ENCODE peak calls at places on chromosomes 4 and X, in nine cellular contexts. K is glutamatergic neuron; X is progenitor cell of endocrine pancreas; W is endothelial cell; E is PC-9; M is neural crest cell; Y is cardiac muscle cell; G is Calu3; B is CD8-positive, alpha-beta T cell. J is an unnamed sample.

GRCh38 chrX:24498181-24498580 is 33.1 kb downstream of the PDK3 start:
- DNase-seq in K (peak), X (no peak), W (peak), E (no peak), M (no peak), Y (peak), G (peak), B (peak), J (peak)

GRCh38 chrX:3346436-3347329 is at the start of gene MXRA5:
- DNase-seq in K (peak), X (peak), W (peak), E (no peak), M (peak), Y (peak), G (peak), B (no peak), J (no peak)

GRCh38 chr4:2263701-2264321 is 1.9 kb upstream of the MXD4 start:
- DNase-seq in K (peak), X (no peak), W (no peak), E (no peak), M (no peak), Y (no peak), G (no peak), B (peak), J (peak)

GRCh38 chr4:121270384-121270783 is 106.3 kb upstream of the TNIP3 start:
- DNase-seq in K (no peak), X (no peak), W (no peak), E (no peak), M (no peak), Y (no peak), G (no peak), B (no peak), J (no peak)

GRCh38 chr4:17811078-17811603 is 362 bp downstream of the NCAPG start:
- DNase-seq in K (peak), X (no peak), W (no peak), E (no peak), M (no peak), Y (no peak), G (no peak), B (no peak), J (peak)

GRCh38 chr4:8379771-8380170 is 60.8 kb downstream of the ACOX3 start:
- DNase-seq in K (no peak), X (no peak), W (no peak), E (no peak), M (no peak), Y (no peak), G (no peak), B (no peak), J (no peak)

GRCh38 chrX:8738588-8739189 is 6.8 kb upstream of the ANOS1 start:
- DNase-seq in K (peak), X (no peak), W (peak), E (no peak), M (peak), Y (peak), G (peak), B (no peak), J (peak)

GRCh38 chr4:7756561-7757355 is 182.9 kb downstream of the AFAP1 start:
- DNase-seq in K (no peak), X (no peak), W (no peak), E (no peak), M (no peak), Y (no peak), G (no peak), B (no peak), J (no peak)

GRCh38 chrX:69222103-69223090 is 57.1 kb upstream of the PJA1 start:
- DNase-seq in K (peak), X (peak), W (peak), E (peak), M (peak), Y (peak), G (peak), B (peak), J (peak)

GRCh38 chr4:26525136-26525535 is 34.9 kb upstream of the CCKAR start:
- DNase-seq in K (no peak), X (no peak), W (no peak), E (no peak), M (no peak), Y (peak), G (no peak), B (no peak), J (no peak)

GRCh38 chr4:128573781-128574508 is 235.6 kb upstream of the JADE1 start:
- DNase-seq in K (no peak), X (no peak), W (no peak), E (no peak), M (no peak), Y (peak), G (no peak), B (no peak), J (no peak)

GRCh38 chrX:26670521-26670920 is 454.6 kb downstream of the MAGEB5 start:
- DNase-seq in K (no peak), X (no peak), W (no peak), E (no peak), M (no peak), Y (no peak), G (no peak), B (no peak), J (no peak)

GRCh38 chrX:26664919-26665318 is 448.9 kb downstream of the MAGEB5 start:
- DNase-seq in K (no peak), X (no peak), W (no peak), E (no peak), M (no peak), Y (no peak), G (no peak), B (no peak), J (no peak)
- TF ChIP-seq CTCF in K (peak), X (peak), W (no peak), E (peak), M (peak), Y (no peak), G (no peak), B (no peak), J (no peak)

DNA sequence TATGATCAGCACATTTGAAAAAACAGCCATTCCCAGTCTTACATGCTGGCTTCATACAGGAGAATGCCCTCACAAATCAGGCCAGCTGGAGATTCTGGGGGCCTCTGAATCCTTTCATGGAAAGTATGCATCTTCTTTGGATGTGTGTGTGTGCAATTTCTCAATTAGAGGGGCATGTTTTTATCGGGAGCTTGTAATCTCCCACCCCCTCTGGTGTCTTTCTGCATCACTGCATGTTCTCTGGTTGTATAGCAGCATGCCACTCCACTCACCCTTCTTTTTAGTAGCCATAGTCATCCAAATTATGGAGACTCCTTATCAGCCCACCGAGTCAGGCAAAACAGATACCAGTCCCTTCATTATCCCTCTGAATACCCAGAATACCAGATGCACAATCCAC is 282.2 kb upstream of the SLIT2 start:
- DNase-seq in K (no peak), X (no peak), W (no peak), E (no peak), M (no peak), Y (no peak), G (no peak), B (no peak), J (no peak)
- TF ChIP-seq CTCF in K (no peak), X (peak), W (no peak), E (no peak), M (no peak), Y (peak), G (no peak), B (no peak), J (peak)

GRCh38 chrX:66728818-66729271 is 90.0 kb upstream of the EDA2R start:
- DNase-seq in K (peak), X (peak), W (peak), E (peak), M (peak), Y (peak), G (peak), B (peak), J (peak)

DNA sequence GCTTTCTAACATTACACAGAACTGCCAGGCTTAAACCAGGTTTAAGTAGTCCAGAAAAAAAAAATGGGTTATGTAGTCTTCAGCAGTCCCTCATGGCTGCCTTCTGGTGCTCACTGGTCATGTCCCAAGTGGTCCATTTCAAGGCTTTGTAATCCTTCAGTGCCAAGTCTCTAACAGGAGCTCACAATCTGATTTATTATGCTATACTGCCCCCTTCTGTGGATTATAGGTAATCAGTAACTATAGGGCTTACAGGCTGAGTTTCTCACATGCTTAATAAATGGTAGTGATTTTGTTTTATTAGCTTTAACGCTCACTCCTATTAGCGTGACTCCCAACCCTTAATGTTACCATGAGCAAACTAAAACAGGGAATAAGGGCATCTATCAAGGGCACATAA is 92.5 kb upstream of the EDA2R start:
- DNase-seq in K (no peak), X (no peak), W (no peak), E (no peak), M (no peak), Y (peak), G (no peak), B (no peak), J (no peak)
- TF ChIP-seq CTCF in K (peak), X (peak), W (peak), E (peak), M (peak), Y (peak), G (no peak), B (no peak), J (peak)

DNA sequence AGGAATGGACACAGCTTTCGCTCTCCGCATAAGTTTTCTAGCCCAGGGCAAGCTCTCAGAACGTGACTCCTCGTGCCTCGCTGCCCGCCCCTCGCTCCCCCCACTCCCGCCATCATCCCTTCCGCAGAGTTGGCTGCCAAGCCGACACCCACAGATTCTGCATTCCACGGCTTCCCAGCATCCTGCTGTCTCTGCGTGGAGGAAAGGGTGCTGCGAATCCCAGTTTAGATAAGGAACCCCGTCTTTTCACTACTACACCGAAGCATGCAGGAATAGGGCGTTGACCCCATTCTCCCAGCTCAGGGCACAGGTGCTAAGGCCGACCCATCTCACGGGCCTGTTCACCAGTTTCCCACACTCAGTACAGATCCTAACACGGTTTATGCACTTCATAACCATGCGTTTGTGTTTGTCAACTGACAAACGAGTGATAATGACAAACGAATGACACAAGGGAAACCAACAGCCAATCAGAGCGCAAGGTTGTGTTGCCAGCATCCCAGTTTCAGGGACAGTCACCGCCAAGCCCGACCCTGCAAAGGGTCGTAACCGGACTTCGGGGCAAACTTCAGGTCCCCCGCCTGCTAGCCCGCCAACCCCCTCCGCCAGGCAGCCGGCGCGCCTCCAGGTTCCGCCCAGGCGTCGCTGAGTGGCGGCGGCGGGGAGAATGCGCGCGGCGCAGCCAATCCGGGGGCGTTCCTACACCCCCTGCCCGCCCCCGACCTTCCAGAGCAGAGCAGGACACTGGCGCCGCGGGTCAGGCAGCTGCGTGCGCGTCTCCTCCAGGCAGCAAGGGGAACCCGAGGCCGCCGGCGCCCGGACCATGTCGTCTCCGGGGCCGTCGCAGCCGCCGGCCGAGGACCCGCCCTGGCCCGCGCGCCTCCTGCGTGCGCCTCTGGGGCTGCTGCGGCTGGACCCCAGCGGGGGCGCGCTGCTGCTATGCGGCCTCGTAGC is at the start of gene CYP2U1:
- DNase-seq in K (peak), X (peak), W (peak), E (no peak), M (peak), Y (peak), G (peak), B (peak), J (peak)
- TF ChIP-seq CTCF in K (no peak), X (no peak), W (no peak), E (no peak), M (no peak), Y (no peak), G (no peak), B (no peak), J (peak)

DNA sequence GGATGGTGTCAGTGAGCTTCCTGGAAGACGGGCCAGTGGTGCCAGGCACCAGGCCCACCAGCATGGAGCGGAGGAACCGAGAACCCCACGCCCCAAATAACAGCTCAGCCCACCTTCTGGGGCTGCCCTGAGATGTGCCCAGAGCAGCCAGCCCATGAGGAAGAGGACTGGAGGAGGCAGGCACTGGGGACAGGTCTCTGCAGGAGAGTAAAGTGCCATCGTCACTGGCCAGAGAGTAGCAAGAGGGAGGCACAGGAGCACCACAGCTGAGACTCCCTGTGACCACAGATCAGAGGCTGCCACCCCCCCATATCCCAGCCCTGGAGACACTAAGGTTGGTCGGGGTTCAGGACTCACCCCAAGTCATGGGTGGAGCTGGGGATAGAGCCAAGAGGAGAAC is 63.0 kb downstream of the PPP2R2C start:
- DNase-seq in K (no peak), X (no peak), W (no peak), E (no peak), M (no peak), Y (no peak), G (no peak), B (no peak), J (no peak)
- TF ChIP-seq CTCF in K (no peak), X (no peak), W (no peak), E (no peak), M (no peak), Y (no peak), G (no peak), B (no peak), J (no peak)

DNA sequence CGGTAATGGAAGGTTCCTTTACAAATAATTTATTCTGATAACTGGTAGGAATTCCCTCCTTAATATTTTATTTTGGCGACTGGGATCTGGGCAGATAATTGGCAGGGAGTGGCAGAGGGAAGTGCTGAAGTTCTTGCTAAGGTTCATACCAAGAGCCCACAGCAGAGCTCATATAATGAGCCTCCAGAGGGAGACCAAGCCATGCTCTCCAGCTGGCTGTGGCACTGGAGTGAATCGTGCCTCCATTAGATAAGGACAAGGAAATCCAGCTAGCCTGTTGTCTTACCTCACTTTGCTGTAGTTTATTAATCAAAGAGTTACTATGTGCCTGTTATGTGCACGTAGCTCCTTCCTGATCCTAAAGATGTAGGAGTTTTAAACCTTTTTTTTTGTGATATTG is 1.3 kb downstream of the ASB12 start:
- DNase-seq in K (no peak), X (no peak), W (no peak), E (no peak), M (no peak), Y (no peak), G (no peak), B (no peak), J (no peak)
- TF ChIP-seq CTCF in K (no peak), X (no peak), W (no peak), E (no peak), M (no peak), Y (no peak), G (no peak), B (no peak), J (peak)

GRCh38 chrX:111445485-111445884 is 33.5 kb upstream of the DCX start:
- DNase-seq in K (no peak), X (no peak), W (peak), E (no peak), M (no peak), Y (peak), G (no peak), B (no peak), J (no peak)

GRCh38 chrX:111444881-111445280 is 32.9 kb upstream of the DCX start:
- DNase-seq in K (no peak), X (no peak), W (no peak), E (no peak), M (no peak), Y (no peak), G (no peak), B (no peak), J (no peak)

GRCh38 chrX:111442791-111443190 is 30.8 kb upstream of the DCX start:
- DNase-seq in K (no peak), X (no peak), W (no peak), E (no peak), M (no peak), Y (no peak), G (no peak), B (no peak), J (no peak)

GRCh38 chrX:111447298-111447697 is 35.3 kb upstream of the DCX start:
- DNase-seq in K (peak), X (peak), W (peak), E (no peak), M (peak), Y (peak), G (peak), B (no peak), J (peak)
- TF ChIP-seq CTCF in K (peak), X (peak), W (no peak), E (peak), M (peak), Y (peak), G (no peak), B (no peak), J (peak)

GRCh38 chr4:149884046-149884445 is 68.4 kb upstream of the IQCM start:
- DNase-seq in K (no peak), X (no peak), W (no peak), E (no peak), M (no peak), Y (peak), G (no peak), B (no peak), J (no peak)
- TF ChIP-seq CTCF in K (no peak), X (no peak), W (no peak), E (no peak), M (no peak), Y (no peak), G (no peak), B (no peak), J (no peak)

GRCh38 chr4:83328486-83328885 is 6.2 kb downstream of the HPSE start:
- DNase-seq in K (no peak), X (no peak), W (no peak), E (no peak), M (no peak), Y (peak), G (no peak), B (no peak), J (peak)
- TF ChIP-seq CTCF in K (no peak), X (no peak), W (no peak), E (no peak), M (peak), Y (peak), G (no peak), B (no peak), J (peak)

J was measured in WERI-Rb-1.